ENCODE peak calls at places on chromosome 22, in six cellular contexts. One of them, this sample, is unnamed. For H3K36me3, the result is how much of the 10 kb centered on the place peaks cover.

GRCh38 chr22:27809226-27809625 is 7.7 kb upstream of the MN1 start:
- DNase-seq in body of pancreas: no peak
- DNase-seq in CD8-positive, alpha-beta memory T cell: no peak
- DNase-seq in PC-3: no peak
- DNase-seq in neural progenitor cell: no peak
- DNase-seq in sigmoid colon: no peak
- DNase-seq in this sample: no peak

GRCh38 chr22:31080848-31081649 is at the start of gene SMTN:
- DNase-seq in body of pancreas: peak
- DNase-seq in CD8-positive, alpha-beta memory T cell: peak
- DNase-seq in PC-3: peak
- DNase-seq in neural progenitor cell: peak
- DNase-seq in sigmoid colon: peak
- DNase-seq in this sample: peak

GRCh38 chr22:44024288-44024908 is at the start of gene PARVB:
- DNase-seq in body of pancreas: no peak
- DNase-seq in CD8-positive, alpha-beta memory T cell: peak
- DNase-seq in PC-3: peak
- DNase-seq in neural progenitor cell: peak
- DNase-seq in sigmoid colon: no peak
- DNase-seq in this sample: no peak

GRCh38 chr22:41481131-41481830 is 12.4 kb downstream of the ACO2 start:
- DNase-seq in body of pancreas: no peak
- DNase-seq in CD8-positive, alpha-beta memory T cell: no peak
- DNase-seq in PC-3: peak
- DNase-seq in neural progenitor cell: no peak
- DNase-seq in sigmoid colon: no peak
- DNase-seq in this sample: no peak

GRCh38 chr22:29625090-29625825 is 21.8 kb downstream of the NF2 start:
- DNase-seq in body of pancreas: peak
- DNase-seq in CD8-positive, alpha-beta memory T cell: peak
- DNase-seq in PC-3: peak
- DNase-seq in neural progenitor cell: peak
- DNase-seq in sigmoid colon: peak
- DNase-seq in this sample: peak

GRCh38 chr22:48677168-48677520 is 1150.5 kb downstream of the BRD1 start:
- DNase-seq in body of pancreas: no peak
- DNase-seq in CD8-positive, alpha-beta memory T cell: no peak
- DNase-seq in PC-3: no peak
- DNase-seq in neural progenitor cell: no peak
- DNase-seq in sigmoid colon: no peak
- DNase-seq in this sample: no peak

GRCh38 chr22:42560781-42561180 is 7.0 kb downstream of the SERHL2 start:
- DNase-seq in body of pancreas: no peak
- DNase-seq in CD8-positive, alpha-beta memory T cell: no peak
- DNase-seq in PC-3: no peak
- DNase-seq in neural progenitor cell: peak
- DNase-seq in sigmoid colon: no peak
- DNase-seq in this sample: no peak

GRCh38 chr22:44171486-44172076 is 9.1 kb upstream of the PARVG start:
- DNase-seq in body of pancreas: peak
- DNase-seq in CD8-positive, alpha-beta memory T cell: no peak
- DNase-seq in PC-3: no peak
- DNase-seq in neural progenitor cell: no peak
- DNase-seq in sigmoid colon: no peak
- DNase-seq in this sample: no peak

GRCh38 chr22:44823396-44823795 is 71.0 kb downstream of the ARHGAP8 start:
- DNase-seq in body of pancreas: no peak
- DNase-seq in CD8-positive, alpha-beta memory T cell: no peak
- DNase-seq in PC-3: no peak
- DNase-seq in neural progenitor cell: no peak
- DNase-seq in sigmoid colon: peak
- DNase-seq in this sample: no peak

GRCh38 chr22:29700206-29700948 is 19.4 kb upstream of the CABP7 start:
- DNase-seq in body of pancreas: no peak
- DNase-seq in CD8-positive, alpha-beta memory T cell: no peak
- DNase-seq in PC-3: no peak
- DNase-seq in neural progenitor cell: no peak
- DNase-seq in sigmoid colon: no peak
- DNase-seq in this sample: no peak

GRCh38 chr22:46088541-46089311 is 61.6 kb upstream of the PPARA start:
- DNase-seq in body of pancreas: peak
- DNase-seq in CD8-positive, alpha-beta memory T cell: no peak
- DNase-seq in PC-3: no peak
- DNase-seq in neural progenitor cell: no peak
- DNase-seq in sigmoid colon: peak
- DNase-seq in this sample: no peak

GRCh38 chr22:30371981-30372380 is 15.2 kb downstream of the CCDC157 start:
- DNase-seq in body of pancreas: no peak
- DNase-seq in CD8-positive, alpha-beta memory T cell: no peak
- DNase-seq in PC-3: no peak
- DNase-seq in neural progenitor cell: no peak
- DNase-seq in sigmoid colon: no peak
- DNase-seq in this sample: no peak

GRCh38 chr22:16917144-16918003 is 90.6 kb downstream of the GAB4 start:
- DNase-seq in body of pancreas: peak
- DNase-seq in CD8-positive, alpha-beta memory T cell: no peak
- DNase-seq in PC-3: peak
- DNase-seq in neural progenitor cell: peak
- DNase-seq in sigmoid colon: no peak
- DNase-seq in this sample: no peak

GRCh38 chr22:42202669-42203068 is 67.8 kb downstream of the TCF20 start:
- DNase-seq in body of pancreas: no peak
- DNase-seq in CD8-positive, alpha-beta memory T cell: peak
- DNase-seq in PC-3: no peak
- DNase-seq in neural progenitor cell: no peak
- DNase-seq in sigmoid colon: no peak
- DNase-seq in this sample: peak

GRCh38 chr22:17514092-17514491 is 49.2 kb upstream of the SLC25A18 start:
- DNase-seq in body of pancreas: no peak
- DNase-seq in CD8-positive, alpha-beta memory T cell: no peak
- DNase-seq in PC-3: no peak
- DNase-seq in neural progenitor cell: no peak
- DNase-seq in sigmoid colon: no peak
- DNase-seq in this sample: no peak

GRCh38 chr22:31829505-31829904 is 75.7 kb downstream of the DEPDC5 start:
- DNase-seq in body of pancreas: peak
- DNase-seq in CD8-positive, alpha-beta memory T cell: no peak
- DNase-seq in PC-3: peak
- DNase-seq in neural progenitor cell: no peak
- DNase-seq in sigmoid colon: no peak
- DNase-seq in this sample: no peak

GRCh38 chr22:44080936-44081853 is 57.1 kb downstream of the PARVB start:
- DNase-seq in body of pancreas: peak
- DNase-seq in CD8-positive, alpha-beta memory T cell: peak
- DNase-seq in PC-3: peak
- DNase-seq in neural progenitor cell: peak
- DNase-seq in sigmoid colon: peak
- DNase-seq in this sample: peak

GRCh38 chr22:25564979-25565677 is 653 bp downstream of the GRK3 start:
- DNase-seq in body of pancreas: peak
- DNase-seq in CD8-positive, alpha-beta memory T cell: no peak
- DNase-seq in PC-3: no peak
- DNase-seq in neural progenitor cell: peak
- DNase-seq in sigmoid colon: peak
- DNase-seq in this sample: no peak

GRCh38 chr22:19820880-19821522 is 33.7 kb downstream of the GNB1L start:
- DNase-seq in body of pancreas: no peak
- DNase-seq in CD8-positive, alpha-beta memory T cell: no peak
- DNase-seq in PC-3: no peak
- DNase-seq in neural progenitor cell: peak
- DNase-seq in sigmoid colon: peak
- DNase-seq in this sample: no peak
- H3K4me3 ChIP-seq in body of pancreas: no peak
- H3K4me3 ChIP-seq in CD8-positive, alpha-beta memory T cell: no peak
- H3K4me3 ChIP-seq in PC-3: no peak
- H3K4me3 ChIP-seq in neural progenitor cell: no peak
- H3K4me3 ChIP-seq in sigmoid colon: no peak
- H3K4me3 ChIP-seq in this sample: no peak

DNA sequence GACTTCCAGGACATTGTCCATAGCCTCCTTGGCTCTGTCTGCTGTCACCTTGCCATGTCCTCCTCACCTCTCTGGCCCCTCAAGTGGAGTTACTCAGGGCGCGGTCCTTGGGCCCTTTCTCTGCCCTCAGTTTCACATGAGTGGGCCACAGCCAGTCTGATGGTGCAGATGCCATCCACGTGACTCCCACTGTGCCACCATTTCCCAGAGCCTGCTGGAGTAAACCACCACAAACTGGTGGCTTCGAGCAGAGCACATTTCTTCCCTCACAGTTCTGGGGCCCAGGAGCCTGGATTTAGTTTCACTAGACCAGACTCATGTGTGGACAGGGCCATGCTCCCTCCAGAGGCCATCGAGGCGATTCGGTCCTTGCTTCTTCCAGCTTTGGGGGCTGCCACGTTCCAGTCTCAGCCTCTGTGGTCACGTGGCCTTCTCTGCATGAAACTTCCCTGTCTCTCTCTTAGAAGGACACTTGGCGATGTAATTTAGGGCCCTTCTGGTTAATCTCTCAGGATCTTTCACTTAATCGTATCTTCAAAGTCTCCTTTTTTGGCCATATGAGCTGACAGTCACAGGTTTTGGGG is 14.6 kb downstream of the SMARCB1 start:
- DNase-seq in body of pancreas: no peak
- DNase-seq in CD8-positive, alpha-beta memory T cell: no peak
- DNase-seq in PC-3: no peak
- DNase-seq in neural progenitor cell: no peak
- DNase-seq in sigmoid colon: no peak
- DNase-seq in this sample: no peak
- H3K36me3 ChIP-seq in body of pancreas: under half
- H3K36me3 ChIP-seq in CD8-positive, alpha-beta memory T cell: half or more
- H3K36me3 ChIP-seq in PC-3: under half
- H3K36me3 ChIP-seq in neural progenitor cell: under half
- H3K36me3 ChIP-seq in sigmoid colon: half or more
- H3K36me3 ChIP-seq in this sample: half or more

DNA sequence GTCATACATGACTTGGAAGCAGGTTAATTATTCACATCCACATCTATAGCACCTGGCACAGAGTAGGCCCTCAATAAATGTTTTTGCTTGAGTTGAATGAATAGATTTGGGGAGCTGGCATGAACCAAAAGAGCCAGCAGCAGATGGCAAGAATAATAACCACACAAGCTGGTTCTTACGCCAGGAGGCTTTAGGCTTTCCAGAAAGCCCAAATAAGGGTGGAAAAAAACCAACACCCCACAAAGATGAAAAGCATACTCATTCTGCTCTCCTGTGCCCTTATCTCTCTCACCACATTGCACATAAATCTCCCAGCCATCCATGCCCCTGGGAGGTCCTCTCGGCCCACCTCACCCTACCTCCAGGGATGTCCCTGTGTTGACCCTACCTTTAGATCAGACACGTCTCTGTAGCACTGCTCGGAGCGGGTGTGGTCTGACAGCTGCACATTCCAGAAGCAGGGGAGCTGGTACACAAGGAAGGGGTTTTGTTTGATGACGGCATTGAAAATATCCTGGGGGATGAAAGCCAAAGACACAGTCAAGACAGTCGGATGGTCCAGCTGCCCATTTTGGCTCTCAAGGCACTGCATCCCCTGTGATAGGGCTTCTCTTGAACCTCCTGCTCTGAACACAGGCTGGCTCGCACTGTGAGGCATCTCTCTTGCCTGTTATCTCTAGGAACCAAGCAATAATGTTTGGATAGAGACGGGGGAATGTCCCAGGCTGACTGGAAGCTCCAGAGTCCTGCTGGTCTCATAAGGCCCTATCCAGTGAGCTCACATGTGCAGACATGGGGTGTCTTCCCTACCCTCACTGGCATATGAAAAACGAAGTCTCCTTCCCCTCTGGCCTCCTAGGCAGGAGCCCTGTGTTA is 323.6 kb upstream of the SYN3 start:
- DNase-seq in body of pancreas: no peak
- DNase-seq in CD8-positive, alpha-beta memory T cell: no peak
- DNase-seq in PC-3: no peak
- DNase-seq in neural progenitor cell: no peak
- DNase-seq in sigmoid colon: no peak
- DNase-seq in this sample: no peak
- H3K27ac ChIP-seq in body of pancreas: no peak
- H3K27ac ChIP-seq in CD8-positive, alpha-beta memory T cell: no peak
- H3K27ac ChIP-seq in PC-3: no peak
- H3K27ac ChIP-seq in neural progenitor cell: no peak
- H3K27ac ChIP-seq in sigmoid colon: no peak
- H3K27ac ChIP-seq in this sample: no peak

GRCh38 chr22:22049684-22050083 is 67.1 kb upstream of the TOP3B start:
- DNase-seq in body of pancreas: no peak
- DNase-seq in CD8-positive, alpha-beta memory T cell: no peak
- DNase-seq in PC-3: no peak
- DNase-seq in neural progenitor cell: no peak
- DNase-seq in sigmoid colon: no peak
- DNase-seq in this sample: no peak
- H3K4me3 ChIP-seq in body of pancreas: no peak
- H3K4me3 ChIP-seq in CD8-positive, alpha-beta memory T cell: no peak
- H3K4me3 ChIP-seq in PC-3: no peak
- H3K4me3 ChIP-seq in neural progenitor cell: no peak
- H3K4me3 ChIP-seq in sigmoid colon: no peak
- H3K4me3 ChIP-seq in this sample: no peak

GRCh38 chr22:40294696-40295095 is 51.6 kb upstream of the ADSL start:
- DNase-seq in body of pancreas: no peak
- DNase-seq in CD8-positive, alpha-beta memory T cell: no peak
- DNase-seq in PC-3: no peak
- DNase-seq in neural progenitor cell: no peak
- DNase-seq in sigmoid colon: no peak
- DNase-seq in this sample: no peak
- H3K36me3 ChIP-seq in body of pancreas: under half
- H3K36me3 ChIP-seq in CD8-positive, alpha-beta memory T cell: under half
- H3K36me3 ChIP-seq in PC-3: under half
- H3K36me3 ChIP-seq in neural progenitor cell: under half
- H3K36me3 ChIP-seq in sigmoid colon: under half
- H3K36me3 ChIP-seq in this sample: under half

GRCh38 chr22:38267086-38267485 is 5.7 kb downstream of the TMEM184B start:
- DNase-seq in body of pancreas: no peak
- DNase-seq in CD8-positive, alpha-beta memory T cell: peak
- DNase-seq in PC-3: no peak
- DNase-seq in neural progenitor cell: no peak
- DNase-seq in sigmoid colon: no peak
- DNase-seq in this sample: peak
- H3K27ac ChIP-seq in body of pancreas: no peak
- H3K27ac ChIP-seq in CD8-positive, alpha-beta memory T cell: peak
- H3K27ac ChIP-seq in PC-3: no peak
- H3K27ac ChIP-seq in neural progenitor cell: no peak
- H3K27ac ChIP-seq in sigmoid colon: peak
- H3K27ac ChIP-seq in this sample: peak

GRCh38 chr22:47654922-47655451 is 892.5 kb downstream of the TBC1D22A start:
- DNase-seq in body of pancreas: no peak
- DNase-seq in CD8-positive, alpha-beta memory T cell: no peak
- DNase-seq in PC-3: no peak
- DNase-seq in neural progenitor cell: no peak
- DNase-seq in sigmoid colon: no peak
- DNase-seq in this sample: no peak
- H3K4me3 ChIP-seq in body of pancreas: no peak
- H3K4me3 ChIP-seq in CD8-positive, alpha-beta memory T cell: no peak
- H3K4me3 ChIP-seq in PC-3: no peak
- H3K4me3 ChIP-seq in neural progenitor cell: no peak
- H3K4me3 ChIP-seq in sigmoid colon: no peak
- H3K4me3 ChIP-seq in this sample: no peak